ENCODE peak calls at places on chromosome 2, in ten cellular contexts. One of them, this sample, is unnamed. For H3K4me1, the result is how much of the 10 kb centered on the place peaks cover.

GRCh38 chr2:52391576-52391975 is 1359.6 kb upstream of the NRXN1 start:
- DNase-seq in upper lobe of left lung: no peak
- DNase-seq in HCT116: no peak
- DNase-seq in K562: no peak
- DNase-seq in uterus: no peak
- DNase-seq in tibial nerve: no peak
- DNase-seq in A549: no peak
- DNase-seq in IMR-90: peak
- DNase-seq in adrenal gland: no peak
- DNase-seq in endothelial cell of umbilical vein: no peak
- DNase-seq in this sample: no peak

GRCh38 chr2:169285528-169285927 is 76.8 kb downstream of the LRP2 start:
- DNase-seq in endothelial cell of umbilical vein: no peak
- DNase-seq in A549: no peak
- DNase-seq in uterus: no peak
- DNase-seq in tibial nerve: no peak
- DNase-seq in HCT116: no peak
- DNase-seq in K562: no peak
- DNase-seq in adrenal gland: no peak
- DNase-seq in IMR-90: no peak
- DNase-seq in upper lobe of left lung: no peak
- DNase-seq in this sample: no peak

GRCh38 chr2:119177838-119178190 is 19.3 kb upstream of the C1QL2 start:
- DNase-seq in HCT116: no peak
- DNase-seq in endothelial cell of umbilical vein: no peak
- DNase-seq in K562: no peak
- DNase-seq in uterus: no peak
- DNase-seq in tibial nerve: no peak
- DNase-seq in upper lobe of left lung: no peak
- DNase-seq in adrenal gland: no peak
- DNase-seq in IMR-90: no peak
- DNase-seq in A549: no peak
- DNase-seq in this sample: no peak

GRCh38 chr2:221492606-221493005 is 79.5 kb downstream of the EPHA4 start:
- DNase-seq in endothelial cell of umbilical vein: no peak
- DNase-seq in tibial nerve: no peak
- DNase-seq in A549: no peak
- DNase-seq in HCT116: no peak
- DNase-seq in IMR-90: peak
- DNase-seq in adrenal gland: no peak
- DNase-seq in uterus: no peak
- DNase-seq in K562: no peak
- DNase-seq in upper lobe of left lung: no peak
- DNase-seq in this sample: no peak

GRCh38 chr2:96550787-96551604 is 14.4 kb downstream of the ARID5A start:
- DNase-seq in adrenal gland: no peak
- DNase-seq in tibial nerve: no peak
- DNase-seq in A549: no peak
- DNase-seq in uterus: no peak
- DNase-seq in upper lobe of left lung: no peak
- DNase-seq in endothelial cell of umbilical vein: no peak
- DNase-seq in IMR-90: no peak
- DNase-seq in K562: no peak
- DNase-seq in HCT116: no peak
- DNase-seq in this sample: no peak

GRCh38 chr2:219569041-219569440 is 2.3 kb downstream of the OBSL1 start:
- DNase-seq in upper lobe of left lung: no peak
- DNase-seq in uterus: no peak
- DNase-seq in tibial nerve: no peak
- DNase-seq in A549: no peak
- DNase-seq in K562: no peak
- DNase-seq in adrenal gland: no peak
- DNase-seq in IMR-90: no peak
- DNase-seq in HCT116: no peak
- DNase-seq in endothelial cell of umbilical vein: no peak
- DNase-seq in this sample: no peak

GRCh38 chr2:216555274-216555673 is 56.6 kb downstream of the RPL37A start:
- DNase-seq in A549: no peak
- DNase-seq in upper lobe of left lung: peak
- DNase-seq in IMR-90: no peak
- DNase-seq in HCT116: no peak
- DNase-seq in uterus: no peak
- DNase-seq in adrenal gland: peak
- DNase-seq in endothelial cell of umbilical vein: peak
- DNase-seq in tibial nerve: no peak
- DNase-seq in K562: no peak
- DNase-seq in this sample: peak

GRCh38 chr2:38146917-38147307 is 71.0 kb upstream of the CYP1B1 start:
- DNase-seq in IMR-90: peak
- DNase-seq in endothelial cell of umbilical vein: peak
- DNase-seq in upper lobe of left lung: no peak
- DNase-seq in HCT116: peak
- DNase-seq in adrenal gland: peak
- DNase-seq in uterus: peak
- DNase-seq in tibial nerve: no peak
- DNase-seq in K562: peak
- DNase-seq in A549: peak
- DNase-seq in this sample: peak

GRCh38 chr2:195647302-195647701 is 9.7 kb upstream of the SLC39A10 start:
- DNase-seq in IMR-90: no peak
- DNase-seq in endothelial cell of umbilical vein: no peak
- DNase-seq in uterus: no peak
- DNase-seq in adrenal gland: no peak
- DNase-seq in A549: no peak
- DNase-seq in upper lobe of left lung: no peak
- DNase-seq in HCT116: no peak
- DNase-seq in K562: no peak
- DNase-seq in tibial nerve: no peak
- DNase-seq in this sample: no peak

GRCh38 chr2:16650287-16651249 is 15.1 kb downstream of the CYRIA start:
- DNase-seq in uterus: no peak
- DNase-seq in A549: no peak
- DNase-seq in endothelial cell of umbilical vein: peak
- DNase-seq in K562: no peak
- DNase-seq in adrenal gland: peak
- DNase-seq in upper lobe of left lung: no peak
- DNase-seq in HCT116: no peak
- DNase-seq in tibial nerve: no peak
- DNase-seq in IMR-90: peak
- DNase-seq in this sample: no peak

DNA sequence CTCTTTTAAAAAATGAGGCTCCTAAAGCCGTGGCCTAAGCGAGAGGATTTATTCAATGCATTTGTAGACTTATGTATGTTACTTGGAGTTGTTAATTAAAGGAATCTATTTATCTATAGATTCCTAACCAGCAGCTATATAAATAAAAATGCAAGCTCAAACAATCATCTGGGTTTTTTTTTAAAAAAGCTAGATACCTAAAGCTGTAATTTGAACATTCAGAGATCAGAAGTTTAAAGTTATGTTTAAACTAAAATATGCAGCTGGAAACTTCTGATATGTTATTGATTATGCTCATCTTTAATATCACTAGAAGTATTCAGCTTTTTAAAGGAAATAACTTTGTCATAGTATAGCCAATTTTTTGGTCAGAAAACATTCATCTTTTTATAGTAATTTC is 1.0 kb downstream of the MEIS1 start:
- DNase-seq in HCT116: no peak
- DNase-seq in IMR-90: no peak
- DNase-seq in K562: no peak
- DNase-seq in adrenal gland: no peak
- DNase-seq in tibial nerve: no peak
- DNase-seq in endothelial cell of umbilical vein: no peak
- DNase-seq in upper lobe of left lung: no peak
- DNase-seq in A549: no peak
- DNase-seq in uterus: no peak
- DNase-seq in this sample: no peak
- H3K4me1 ChIP-seq in HCT116: under half
- H3K4me1 ChIP-seq in IMR-90: under half
- H3K4me1 ChIP-seq in K562: under half
- H3K4me1 ChIP-seq in adrenal gland: under half
- H3K4me1 ChIP-seq in tibial nerve: under half
- H3K4me1 ChIP-seq in endothelial cell of umbilical vein: under half
- H3K4me1 ChIP-seq in upper lobe of left lung: under half
- H3K4me1 ChIP-seq in A549: under half
- H3K4me1 ChIP-seq in uterus: under half
- H3K4me1 ChIP-seq in this sample: under half

DNA sequence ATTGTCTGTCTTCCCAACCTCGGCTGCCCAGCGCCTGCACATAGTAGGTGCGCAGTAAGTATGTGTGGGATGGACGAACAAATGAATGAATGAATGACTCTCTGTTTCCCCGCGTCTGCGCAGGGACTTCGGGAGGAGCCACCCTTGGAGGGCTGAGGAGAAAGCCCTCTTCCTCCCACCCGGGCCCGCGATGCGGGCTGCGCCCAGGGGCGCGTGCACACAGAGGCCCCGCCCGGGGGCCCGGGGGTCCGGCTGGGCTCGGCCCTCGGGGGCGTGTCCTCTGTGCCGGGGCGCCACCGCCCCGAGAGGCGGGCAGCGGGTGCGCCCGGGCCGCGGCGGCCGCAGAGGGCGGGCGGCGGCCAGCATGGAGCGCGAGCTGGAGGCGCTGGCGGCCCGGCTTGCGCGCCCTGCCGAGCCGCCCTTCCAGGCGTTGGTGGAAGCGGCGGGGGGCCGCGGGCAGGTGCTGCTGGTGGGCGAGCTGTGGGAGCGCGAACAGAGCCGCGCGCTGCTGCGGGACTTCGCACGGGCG is at the start of gene C2orf72:
- DNase-seq in uterus: no peak
- DNase-seq in tibial nerve: no peak
- DNase-seq in adrenal gland: no peak
- DNase-seq in IMR-90: no peak
- DNase-seq in A549: no peak
- DNase-seq in K562: no peak
- DNase-seq in upper lobe of left lung: peak
- DNase-seq in HCT116: no peak
- DNase-seq in endothelial cell of umbilical vein: no peak
- DNase-seq in this sample: no peak
- TF ChIP-seq POLR2A in uterus: no peak
- TF ChIP-seq POLR2A in tibial nerve: no peak
- TF ChIP-seq POLR2A in adrenal gland: no peak
- TF ChIP-seq POLR2A in IMR-90: no peak
- TF ChIP-seq POLR2A in A549: peak
- TF ChIP-seq POLR2A in K562: no peak
- TF ChIP-seq POLR2A in upper lobe of left lung: no peak
- TF ChIP-seq POLR2A in HCT116: no peak
- TF ChIP-seq POLR2A in endothelial cell of umbilical vein: no peak
- TF ChIP-seq POLR2A in this sample: no peak

GRCh38 chr2:201432551-201433388 is 18.5 kb downstream of the TRAK2 start:
- DNase-seq in K562: peak
- DNase-seq in endothelial cell of umbilical vein: peak
- DNase-seq in tibial nerve: no peak
- DNase-seq in uterus: peak
- DNase-seq in IMR-90: peak
- DNase-seq in upper lobe of left lung: no peak
- DNase-seq in adrenal gland: peak
- DNase-seq in HCT116: no peak
- DNase-seq in A549: no peak
- DNase-seq in this sample: no peak

GRCh38 chr2:201432038-201432437 is 19.2 kb downstream of the TRAK2 start:
- DNase-seq in HCT116: no peak
- DNase-seq in tibial nerve: no peak
- DNase-seq in adrenal gland: no peak
- DNase-seq in uterus: no peak
- DNase-seq in A549: peak
- DNase-seq in K562: no peak
- DNase-seq in IMR-90: peak
- DNase-seq in endothelial cell of umbilical vein: peak
- DNase-seq in upper lobe of left lung: no peak
- DNase-seq in this sample: no peak

GRCh38 chr2:201436141-201436540 is 15.1 kb downstream of the TRAK2 start:
- DNase-seq in A549: no peak
- DNase-seq in adrenal gland: no peak
- DNase-seq in tibial nerve: no peak
- DNase-seq in HCT116: no peak
- DNase-seq in endothelial cell of umbilical vein: no peak
- DNase-seq in IMR-90: no peak
- DNase-seq in upper lobe of left lung: no peak
- DNase-seq in K562: no peak
- DNase-seq in uterus: no peak
- DNase-seq in this sample: no peak

GRCh38 chr2:201430839-201431238 is 20.4 kb downstream of the TRAK2 start:
- DNase-seq in A549: no peak
- DNase-seq in uterus: no peak
- DNase-seq in tibial nerve: no peak
- DNase-seq in endothelial cell of umbilical vein: no peak
- DNase-seq in HCT116: no peak
- DNase-seq in K562: no peak
- DNase-seq in IMR-90: no peak
- DNase-seq in adrenal gland: no peak
- DNase-seq in upper lobe of left lung: no peak
- DNase-seq in this sample: no peak

DNA sequence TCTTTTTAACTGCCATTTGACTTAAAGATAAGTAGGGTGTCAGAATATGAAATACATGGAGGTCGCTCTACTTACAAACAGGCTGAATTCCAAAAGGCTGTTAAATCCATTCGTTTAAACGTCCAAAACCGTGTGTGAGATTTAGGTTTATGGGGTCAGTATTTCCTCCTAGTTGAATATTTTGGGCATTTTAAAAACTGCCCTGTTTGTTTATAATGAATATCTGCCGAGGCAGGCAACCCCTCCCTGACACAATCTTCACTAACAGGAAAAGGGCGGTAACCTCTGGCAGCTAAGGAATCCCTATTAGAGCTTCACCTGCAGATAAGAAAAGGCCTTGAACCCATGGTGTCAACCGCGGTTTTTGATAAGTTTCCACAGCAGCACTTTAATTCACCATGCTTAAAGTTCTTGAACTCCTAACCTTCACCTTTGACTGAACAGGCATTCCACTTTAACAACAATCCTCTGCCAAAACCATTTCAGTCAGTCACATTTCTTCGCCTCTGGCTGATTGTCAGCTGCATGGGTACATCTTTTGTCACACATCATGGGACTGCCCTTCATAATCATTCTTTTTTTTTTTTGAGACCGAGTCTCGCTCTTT is 17.8 kb downstream of the TRAK2 start:
- DNase-seq in K562: peak
- DNase-seq in endothelial cell of umbilical vein: no peak
- DNase-seq in adrenal gland: no peak
- DNase-seq in IMR-90: no peak
- DNase-seq in A549: no peak
- DNase-seq in upper lobe of left lung: no peak
- DNase-seq in tibial nerve: no peak
- DNase-seq in HCT116: no peak
- DNase-seq in uterus: no peak
- DNase-seq in this sample: no peak
- H3K4me3 ChIP-seq in K562: no peak
- H3K4me3 ChIP-seq in endothelial cell of umbilical vein: no peak
- H3K4me3 ChIP-seq in adrenal gland: no peak
- H3K4me3 ChIP-seq in IMR-90: no peak
- H3K4me3 ChIP-seq in A549: no peak
- H3K4me3 ChIP-seq in upper lobe of left lung: no peak
- H3K4me3 ChIP-seq in tibial nerve: no peak
- H3K4me3 ChIP-seq in HCT116: no peak
- H3K4me3 ChIP-seq in uterus: no peak
- H3K4me3 ChIP-seq in this sample: no peak

DNA sequence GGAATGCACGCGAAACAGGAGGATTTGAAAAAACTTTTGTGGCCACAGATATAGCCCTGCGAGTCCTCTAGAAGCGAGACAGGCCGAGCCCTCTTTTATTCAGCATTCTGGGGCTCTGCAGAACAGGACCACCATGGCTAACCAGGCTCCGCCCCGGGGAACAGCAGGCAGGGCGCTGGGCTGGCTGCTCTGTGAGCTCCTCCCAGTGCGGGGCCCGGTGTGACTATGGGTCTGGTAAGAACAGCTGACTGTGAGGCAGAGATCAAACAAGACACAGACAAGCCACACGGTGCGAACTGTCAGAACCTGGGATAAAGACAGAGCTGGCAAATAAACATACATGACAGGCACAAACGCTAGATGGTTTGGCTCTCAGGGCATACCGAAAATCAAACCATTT is 15.5 kb downstream of the PXDN start:
- DNase-seq in uterus: peak
- DNase-seq in endothelial cell of umbilical vein: no peak
- DNase-seq in A549: no peak
- DNase-seq in K562: no peak
- DNase-seq in IMR-90: peak
- DNase-seq in HCT116: no peak
- DNase-seq in tibial nerve: no peak
- DNase-seq in adrenal gland: no peak
- DNase-seq in upper lobe of left lung: peak
- DNase-seq in this sample: peak
- H3K4me1 ChIP-seq in uterus: under half
- H3K4me1 ChIP-seq in endothelial cell of umbilical vein: under half
- H3K4me1 ChIP-seq in A549: under half
- H3K4me1 ChIP-seq in K562: under half
- H3K4me1 ChIP-seq in IMR-90: under half
- H3K4me1 ChIP-seq in HCT116: under half
- H3K4me1 ChIP-seq in tibial nerve: under half
- H3K4me1 ChIP-seq in adrenal gland: under half
- H3K4me1 ChIP-seq in upper lobe of left lung: half or more
- H3K4me1 ChIP-seq in this sample: under half

This sample was measured in breast epithelium.